ENCODE peak calls at places on chromosomes 4 and X, in four cellular contexts. Q is aorta, U is heart right ventricle, J is mammary epithelial cell. V is an unnamed sample. For H3K36me3, the result is how much of the 10 kb centered on the place peaks cover.

GRCh38 chrX:24607616-24608015 is 39.5 kb downstream of the PCYT1B start:
- DNase-seq in U (no peak), Q (no peak), J (no peak), V (no peak)

GRCh38 chr4:23717528-23718248 is 172.2 kb downstream of the PPARGC1A start:
- DNase-seq in J (peak), Q (no peak), U (no peak), V (no peak)

GRCh38 chrX:119870626-119871131 is 854 bp downstream of the RNF113A start:
- DNase-seq in Q (no peak), U (no peak), J (peak), V (peak)

GRCh38 chr4:169492436-169493163 is 119.8 kb downstream of the NEK1 start:
- DNase-seq in Q (no peak), J (peak), U (no peak), V (no peak)

GRCh38 chrX:47232803-47233332 is at the start of gene USP11:
- DNase-seq in Q (no peak), J (no peak), U (peak), V (peak)

GRCh38 chr4:177107288-177107901 is 202.3 kb upstream of the NEIL3 start:
- DNase-seq in Q (no peak), U (no peak), J (peak), V (no peak)

GRCh38 chrX:11881485-11882170 is 123.6 kb downstream of the MSL3 start:
- DNase-seq in U (no peak), Q (no peak), J (peak), V (no peak)

GRCh38 chr4:182205293-182205692 is 37.9 kb upstream of the TENM3 start:
- DNase-seq in U (no peak), Q (no peak), J (no peak), V (no peak)

GRCh38 chr4:83618431-83618830 is 82.5 kb downstream of the GPAT3 start:
- DNase-seq in J (peak), U (no peak), Q (no peak), V (no peak)

GRCh38 chr4:163693211-163693610 is 198.7 kb downstream of the TMA16 start:
- DNase-seq in Q (no peak), U (no peak), J (no peak), V (no peak)

GRCh38 chrX:11899091-11899490 is 141.1 kb downstream of the MSL3 start:
- DNase-seq in U (no peak), J (peak), Q (no peak), V (no peak)

GRCh38 chr4:145619639-145619996 is 433 bp downstream of the MMAA start:
- DNase-seq in Q (peak), U (peak), J (peak), V (no peak)

GRCh38 chrX:12899506-12899905 is 6.9 kb upstream of the TLR8 start:
- DNase-seq in J (no peak), Q (no peak), U (no peak), V (no peak)

GRCh38 chr4:82787342-82787741 is 11.3 kb downstream of the SCD5 start:
- DNase-seq in J (peak), U (no peak), Q (no peak), V (no peak)

GRCh38 chrX:135520022-135520552 is 373 bp upstream of the INTS6L start:
- DNase-seq in J (peak), Q (no peak), U (no peak), V (no peak)

GRCh38 chr4:41877020-41877796 is 58.0 kb upstream of the TMEM33 start:
- DNase-seq in Q (no peak), J (no peak), U (no peak), V (no peak)

GRCh38 chr4:22217480-22217879 is 268.9 kb upstream of the KCNIP4 start:
- DNase-seq in J (no peak), Q (no peak), U (no peak), V (no peak)

GRCh38 chrX:39835776-39836175 is 262.0 kb downstream of the BCOR start:
- DNase-seq in U (no peak), Q (no peak), J (no peak), V (no peak)

GRCh38 chr4:31026216-31026615 is 306.0 kb downstream of the PCDH7 start:
- DNase-seq in J (no peak), U (no peak), Q (no peak), V (no peak)

DNA sequence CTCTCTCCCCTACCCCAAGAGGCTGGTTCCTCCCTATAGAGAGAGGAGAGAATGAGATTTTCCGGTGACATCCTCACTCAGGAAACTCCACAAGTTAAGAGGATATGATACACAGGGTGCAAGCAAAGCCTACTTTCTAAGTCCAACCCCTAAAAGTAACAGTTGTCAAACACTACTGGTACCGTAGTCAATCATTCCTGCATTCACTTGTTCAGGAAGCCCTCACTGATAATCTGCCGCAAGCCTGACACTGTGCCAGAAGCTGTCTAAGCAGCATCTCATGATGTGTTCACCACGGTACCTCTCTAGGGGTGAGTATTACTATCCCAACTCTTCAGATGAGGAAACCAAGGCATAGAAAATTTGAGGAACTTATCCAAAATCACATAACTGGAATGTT is 41.6 kb downstream of the KDR start:
- DNase-seq in J (no peak), U (no peak), Q (no peak), V (no peak)
- H3K36me3 ChIP-seq in J (under half), U (half or more), Q (under half), V (under half)

DNA sequence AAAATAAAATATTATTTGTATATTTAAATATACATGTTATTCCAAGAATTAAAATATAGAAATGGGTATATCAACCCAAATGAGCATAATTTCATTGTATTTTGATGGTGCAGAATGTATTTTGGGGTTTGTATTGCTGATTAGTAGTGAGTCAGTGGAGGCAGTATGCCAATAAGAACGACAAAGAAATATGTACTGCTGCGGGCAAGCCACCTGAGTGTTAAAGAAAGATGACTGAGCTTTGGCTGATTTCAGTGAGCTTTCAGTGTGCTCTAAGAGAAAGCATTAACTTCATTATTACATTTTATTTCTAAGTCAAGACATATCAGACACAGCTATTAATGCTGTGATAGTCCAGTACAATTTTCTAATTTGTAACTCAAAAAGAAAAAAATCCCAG is 297.8 kb downstream of the ANK2 start:
- DNase-seq in Q (no peak), U (no peak), J (peak), V (no peak)
- H3K36me3 ChIP-seq in Q (under half), U (half or more), J (under half), V (under half)

GRCh38 chr4:139938414-139938813 is 215.6 kb downstream of the MAML3 start:
- DNase-seq in J (no peak), Q (no peak), U (no peak), V (no peak)
- H3K36me3 ChIP-seq in J (under half), Q (under half), U (under half), V (under half)

DNA sequence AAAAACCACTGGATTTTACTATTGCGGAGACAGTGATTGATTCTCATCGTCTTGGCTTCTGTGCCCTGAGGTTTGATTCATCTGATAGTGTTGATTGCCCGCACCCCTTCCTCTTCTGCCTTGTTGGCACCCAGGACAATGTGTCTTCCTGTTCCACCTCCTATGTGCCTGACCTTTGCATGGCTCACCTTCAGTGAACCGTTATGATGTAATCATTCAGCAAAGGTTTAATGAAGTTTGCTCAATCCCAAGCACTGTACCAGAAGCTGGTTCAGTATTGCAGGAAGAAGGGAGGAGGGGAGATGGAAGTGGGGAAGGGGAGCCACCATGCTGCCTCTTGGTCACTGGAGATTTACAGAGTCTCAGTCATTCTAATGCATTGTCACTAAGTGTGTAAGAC is 36.3 kb downstream of the PDGFRA start:
- DNase-seq in J (no peak), U (no peak), Q (no peak), V (no peak)
- H3K36me3 ChIP-seq in J (under half), U (under half), Q (under half), V (under half)

GRCh38 chr4:98754736-98755135 is 96.3 kb upstream of the TSPAN5 start:
- DNase-seq in Q (no peak), U (no peak), J (no peak), V (no peak)
- H3K36me3 ChIP-seq in Q (under half), U (under half), J (under half), V (under half)

DNA sequence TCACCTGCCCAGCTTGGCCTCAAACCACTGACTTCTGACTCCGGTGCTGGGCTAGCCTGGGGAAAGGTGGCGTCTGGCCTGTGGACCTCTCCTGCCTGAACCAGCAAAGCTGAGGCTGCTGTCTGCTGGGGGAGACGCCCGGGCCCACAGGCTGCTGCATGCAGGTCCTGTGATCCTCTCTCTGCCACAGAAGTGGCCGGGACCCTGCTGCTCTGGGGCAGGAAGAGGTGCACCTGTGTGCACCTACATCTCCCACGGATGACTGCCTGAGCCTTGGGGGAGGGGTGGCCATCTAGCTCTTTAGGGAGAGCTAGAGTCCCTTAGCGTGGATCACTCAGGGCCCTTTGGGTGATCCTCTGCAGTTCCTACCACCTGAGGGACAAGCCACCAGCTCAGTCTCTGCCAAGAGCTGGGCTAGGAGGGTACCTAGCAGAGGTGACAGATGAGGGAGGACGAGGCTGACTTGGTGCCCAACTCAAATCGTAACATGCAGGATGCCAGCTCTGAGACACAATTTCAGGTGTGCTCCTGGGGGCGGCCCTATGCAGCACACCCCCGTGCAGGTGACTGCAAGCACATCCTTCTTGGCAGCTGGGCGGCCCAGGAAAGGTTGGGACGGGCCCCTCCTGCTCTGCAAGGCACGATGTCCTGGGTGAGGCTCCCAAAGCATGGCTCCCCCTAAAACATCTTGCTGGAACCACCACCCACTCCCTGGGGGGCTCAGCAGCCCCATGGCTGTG is 22.5 kb downstream of the LETM1 start:
- DNase-seq in U (no peak), Q (no peak), J (no peak), V (no peak)
- H3K36me3 ChIP-seq in U (half or more), Q (under half), J (under half), V (under half)